ENCODE peak calls at places on chromosomes 7 and 10, in four cellular contexts. One of them, this sample, is unnamed.
A peak's percentile ranks its signal among the peaks of the same experiment; 100 is the strongest.

GRCh38 chr10:101745074-101745690 is 30.7 kb downstream of the FGF8 start:
- DNase-seq in brain microvascular endothelial cell: no peak
- DNase-seq in colonic mucosa: peak; percentile 34
- DNase-seq in mesendoderm: no peak
- DNase-seq in this sample: no peak

GRCh38 chr10:122637371-122637770 is 62.3 kb downstream of the C10orf120 start:
- DNase-seq in brain microvascular endothelial cell: no peak
- DNase-seq in colonic mucosa: no peak
- DNase-seq in mesendoderm: no peak
- DNase-seq in this sample: no peak

GRCh38 chr10:18719811-18720210 is 60.6 kb downstream of the ARL5B start:
- DNase-seq in brain microvascular endothelial cell: no peak
- DNase-seq in colonic mucosa: no peak
- DNase-seq in mesendoderm: no peak
- DNase-seq in this sample: no peak

GRCh38 chr10:116732546-116732945 is 9.8 kb downstream of the HSPA12A start:
- DNase-seq in brain microvascular endothelial cell: no peak
- DNase-seq in colonic mucosa: no peak
- DNase-seq in mesendoderm: peak; percentile 32
- DNase-seq in this sample: no peak

GRCh38 chr10:5502903-5503835 is 3.8 kb upstream of the CALML5 start:
- DNase-seq in brain microvascular endothelial cell: no peak
- DNase-seq in colonic mucosa: peak; percentile 87
- DNase-seq in mesendoderm: no peak
- DNase-seq in this sample: no peak

GRCh38 chr10:7406712-7407333 is 4.0 kb downstream of the SFMBT2 start:
- DNase-seq in brain microvascular endothelial cell: no peak
- DNase-seq in colonic mucosa: no peak
- DNase-seq in mesendoderm: peak; percentile 68
- DNase-seq in this sample: peak; percentile 23

GRCh38 chr10:110529596-110530011 is 31.9 kb downstream of the DUSP5 start:
- DNase-seq in brain microvascular endothelial cell: no peak
- DNase-seq in colonic mucosa: no peak
- DNase-seq in mesendoderm: peak; percentile 90
- DNase-seq in this sample: no peak

GRCh38 chr10:3785849-3786290 is 861 bp upstream of the KLF6 start:
- DNase-seq in brain microvascular endothelial cell: no peak
- DNase-seq in colonic mucosa: peak; percentile 58
- DNase-seq in mesendoderm: peak; percentile 85
- DNase-seq in this sample: peak; percentile 55

GRCh38 chr10:93245772-93246171 is 172.1 kb downstream of the CYP26A1 start:
- DNase-seq in brain microvascular endothelial cell: no peak
- DNase-seq in colonic mucosa: no peak
- DNase-seq in mesendoderm: no peak
- DNase-seq in this sample: no peak

DNA sequence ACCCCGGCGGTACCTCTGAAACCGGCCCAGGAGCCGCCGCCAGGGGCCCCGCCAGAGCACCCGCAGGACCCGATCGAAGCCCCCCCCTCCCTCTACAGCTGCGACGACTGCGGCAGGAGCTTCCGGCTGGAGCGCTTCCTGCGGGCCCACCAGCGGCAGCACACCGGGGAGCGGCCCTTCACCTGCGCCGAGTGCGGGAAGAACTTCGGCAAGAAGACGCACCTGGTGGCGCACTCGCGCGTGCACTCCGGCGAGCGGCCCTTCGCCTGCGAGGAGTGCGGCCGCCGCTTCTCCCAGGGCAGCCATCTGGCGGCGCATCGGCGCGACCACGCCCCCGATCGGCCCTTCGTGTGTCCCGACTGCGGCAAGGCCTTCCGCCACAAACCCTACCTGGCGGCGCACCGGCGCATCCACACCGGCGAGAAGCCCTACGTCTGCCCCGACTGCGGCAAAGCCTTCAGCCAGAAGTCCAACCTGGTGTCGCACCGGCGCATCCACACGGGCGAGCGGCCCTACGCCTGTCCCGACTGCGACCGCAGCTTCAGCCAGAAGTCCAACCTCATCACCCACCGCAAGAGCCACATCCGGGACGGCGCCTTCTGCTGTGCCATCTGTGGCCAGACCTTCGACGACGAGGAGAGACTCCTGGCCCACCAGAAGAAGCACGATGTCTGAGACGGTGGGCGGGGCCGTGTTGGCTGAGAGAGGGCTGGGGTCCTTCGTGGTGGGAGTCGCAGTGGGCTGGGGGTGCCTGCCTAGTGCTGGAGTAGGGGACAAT is 3.8 kb downstream of the REPIN1 start:
- DNase-seq in brain microvascular endothelial cell: no peak
- DNase-seq in colonic mucosa: peak; percentile 75
- DNase-seq in mesendoderm: no peak
- DNase-seq in this sample: peak; percentile 1
- H3K4me3 ChIP-seq in brain microvascular endothelial cell: no peak overlapping the region
- H3K4me3 ChIP-seq in colonic mucosa: peak overlapping the region; percentile 20
- H3K4me3 ChIP-seq in mesendoderm: no peak overlapping the region
- H3K4me3 ChIP-seq in this sample: no peak overlapping the region

DNA sequence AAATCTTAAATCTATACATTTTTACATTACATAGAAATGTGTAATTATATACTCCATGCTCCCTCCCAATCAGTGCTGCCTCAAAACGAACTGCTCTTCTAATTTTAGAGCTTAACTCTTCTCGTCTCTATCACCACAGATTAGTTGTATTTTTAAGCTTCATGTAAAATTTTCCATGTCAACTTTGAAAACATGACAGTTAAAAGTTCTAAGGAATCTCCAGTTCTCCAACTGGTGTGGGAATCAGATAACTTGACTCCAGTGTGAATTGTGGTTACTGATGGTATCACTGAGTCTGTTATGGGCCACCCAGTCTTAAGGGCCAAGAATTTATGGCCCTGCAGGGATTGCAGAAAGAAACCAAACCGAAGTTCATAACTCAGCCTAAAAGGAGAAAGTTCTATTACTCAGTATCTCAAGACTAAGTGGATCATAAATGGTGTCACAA is 31.7 kb upstream of the KMT2E start:
- DNase-seq in brain microvascular endothelial cell: no peak
- DNase-seq in colonic mucosa: no peak
- DNase-seq in mesendoderm: peak; percentile 66
- DNase-seq in this sample: no peak
- H3K4me3 ChIP-seq in brain microvascular endothelial cell: no peak overlapping the region
- H3K4me3 ChIP-seq in colonic mucosa: no peak overlapping the region
- H3K4me3 ChIP-seq in mesendoderm: no peak overlapping the region
- H3K4me3 ChIP-seq in this sample: no peak overlapping the region

GRCh38 chr10:25175527-25176420 is 973 bp downstream of the GPR158 start:
- DNase-seq in brain microvascular endothelial cell: no peak
- DNase-seq in colonic mucosa: no peak
- DNase-seq in mesendoderm: peak; percentile 64
- DNase-seq in this sample: peak; percentile 75
- H3K4me3 ChIP-seq in brain microvascular endothelial cell: no peak overlapping the region
- H3K4me3 ChIP-seq in colonic mucosa: peak overlapping the region; percentile 49
- H3K4me3 ChIP-seq in mesendoderm: peak overlapping the region; percentile 71
- H3K4me3 ChIP-seq in this sample: peak overlapping the region; percentile 59

DNA sequence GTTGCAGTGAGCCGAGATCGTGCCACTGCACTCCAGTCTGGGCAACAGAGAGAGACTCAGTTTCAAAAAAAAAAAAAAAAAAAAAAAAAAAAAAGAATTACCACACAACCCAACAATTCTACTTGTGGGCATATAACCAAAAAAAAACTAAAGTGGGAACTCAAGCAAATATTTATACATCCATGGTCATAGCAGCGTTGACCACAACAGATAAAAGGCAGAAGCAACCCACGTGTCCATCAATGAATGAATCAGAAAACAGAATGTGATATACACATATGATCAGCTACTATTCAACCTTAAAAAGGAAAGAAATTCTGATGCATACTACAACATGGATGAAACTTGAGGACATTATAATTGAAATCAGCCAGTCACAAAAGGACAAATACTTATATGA is 179.3 kb upstream of the NEBL start:
- DNase-seq in brain microvascular endothelial cell: no peak
- DNase-seq in colonic mucosa: no peak
- DNase-seq in mesendoderm: no peak
- DNase-seq in this sample: no peak
- H3K4me3 ChIP-seq in brain microvascular endothelial cell: no peak overlapping the region
- H3K4me3 ChIP-seq in colonic mucosa: no peak overlapping the region
- H3K4me3 ChIP-seq in mesendoderm: no peak overlapping the region
- H3K4me3 ChIP-seq in this sample: no peak overlapping the region

GRCh38 chr10:125002044-125002422 is 60.1 kb downstream of the ZRANB1 start:
- DNase-seq in brain microvascular endothelial cell: no peak
- DNase-seq in colonic mucosa: no peak
- DNase-seq in mesendoderm: no peak
- DNase-seq in this sample: no peak
- H3K4me3 ChIP-seq in brain microvascular endothelial cell: no peak overlapping the region
- H3K4me3 ChIP-seq in colonic mucosa: no peak overlapping the region
- H3K4me3 ChIP-seq in mesendoderm: no peak overlapping the region
- H3K4me3 ChIP-seq in this sample: no peak overlapping the region